ENCODE peak calls at places on chromosomes 4 and X, in eight cellular contexts. S, Y, F, R, J, A, X and U are unnamed samples.

GRCh38 chrX:19904778-19905367 is 17.5 kb upstream of the SH3KBP1 start:
- DNase-seq in X (no peak), F (peak; percentile 34), A (peak; percentile 47), J (peak; percentile 31), S (peak; percentile 24), Y (peak; percentile 58), R (no peak), U (peak; percentile 69)

GRCh38 chrX:139881130-139881529 is 51.7 kb downstream of the ATP11C start:
- DNase-seq in J (no peak), F (peak; percentile 16), R (no peak), S (no peak), Y (no peak), A (peak; percentile 13), X (no peak), U (no peak)

GRCh38 chr4:41509411-41510008 is 28.4 kb upstream of the LIMCH1 start:
- DNase-seq in J (no peak), A (no peak), F (no peak), X (no peak), Y (no peak), R (no peak), S (peak; percentile 22), U (no peak)

GRCh38 chrX:32448320-32448719 is 763.0 kb downstream of the DMD start:
- DNase-seq in F (no peak), Y (no peak), X (no peak), A (no peak), J (peak; percentile 0), R (peak; percentile 74), S (no peak), U (peak; percentile 63)

GRCh38 chrX:38515291-38515690 is 46.1 kb upstream of the TSPAN7 start:
- DNase-seq in F (no peak), S (no peak), X (no peak), R (no peak), J (no peak), A (no peak), Y (no peak), U (peak; percentile 3)

GRCh38 chr4:127586922-127587571 is 45.7 kb upstream of the INTU start:
- DNase-seq in R (no peak), S (peak; percentile 16), J (peak; percentile 49), A (peak; percentile 64), F (peak; percentile 38), Y (peak; percentile 29), X (no peak), U (peak; percentile 48)

GRCh38 chr4:60743654-60744053 is 456.5 kb upstream of the ADGRL3 start:
- DNase-seq in R (no peak), X (no peak), J (no peak), Y (no peak), A (no peak), S (no peak), F (no peak), U (no peak)

GRCh38 chr4:176002007-176002623 is 63.5 kb upstream of the WDR17 start:
- DNase-seq in S (peak; percentile 5), J (no peak), X (peak; percentile 5), R (no peak), F (peak; percentile 18), A (no peak), Y (peak; percentile 33), U (no peak)

GRCh38 chr4:54169176-54169575 is 59.9 kb upstream of the PDGFRA start:
- DNase-seq in A (no peak), Y (no peak), F (no peak), S (no peak), X (no peak), R (no peak), J (no peak), U (no peak)

GRCh38 chr4:54844911-54845310 is 187.2 kb downstream of the KIT start:
- DNase-seq in R (no peak), J (no peak), F (no peak), A (no peak), S (no peak), Y (no peak), X (no peak), U (no peak)

GRCh38 chrX:41388543-41388942 is 54.6 kb downstream of the DDX3X start:
- DNase-seq in R (no peak), J (peak; percentile 53), X (no peak), S (no peak), F (no peak), Y (no peak), A (no peak), U (no peak)

GRCh38 chr4:186029731-186030421 is 39.1 kb upstream of the TLR3 start:
- DNase-seq in Y (no peak), X (no peak), A (no peak), S (peak; percentile 85), J (no peak), F (no peak), R (no peak), U (no peak)

GRCh38 chr4:48483006-48483776 is at the start of gene SLC10A4:
- DNase-seq in F (no peak), Y (peak; percentile 50), R (no peak), X (no peak), J (no peak), A (peak; percentile 89), S (no peak), U (peak; percentile 48)

GRCh38 chrX:119688856-119689455 is 4.0 kb downstream of the SEPTIN6 start:
- DNase-seq in S (no peak), F (no peak), Y (no peak), J (no peak), X (no peak), R (no peak), A (no peak), U (no peak)

GRCh38 chr4:154004028-154004427 is 215.1 kb upstream of the SFRP2 start:
- DNase-seq in X (no peak), J (no peak), F (no peak), A (no peak), R (no peak), S (no peak), Y (no peak), U (no peak)

GRCh38 chrX:40105016-40105790 is 7.4 kb upstream of the BCOR start:
- DNase-seq in Y (peak; percentile 21), S (peak; percentile 8), A (no peak), J (no peak), F (no peak), R (no peak), X (no peak), U (peak; percentile 68)

GRCh38 chrX:148156986-148157385 is 175.8 kb downstream of the FMR1NB start:
- DNase-seq in R (no peak), J (no peak), S (no peak), F (no peak), X (no peak), A (no peak), Y (no peak), U (no peak)

GRCh38 chr4:71732706-71733105 is 51.2 kb downstream of the GC start:
- DNase-seq in X (no peak), Y (peak; percentile 3), F (no peak), S (peak; percentile 14), J (peak; percentile 13), A (peak; percentile 16), R (no peak), U (peak; percentile 20)

GRCh38 chr4:104128850-104129213 is 365.9 kb downstream of the CXXC4 start:
- DNase-seq in X (no peak), F (peak; percentile 3), A (no peak), S (no peak), R (no peak), J (peak; percentile 87), Y (peak; percentile 3), U (no peak)

GRCh38 chrX:2500091-2500680 is 590 bp downstream of the DHRSX start:
- DNase-seq in R (no peak), Y (peak; percentile 62), F (no peak), S (peak; percentile 50), J (peak; percentile 18), X (no peak), A (no peak), U (peak; percentile 45)

GRCh38 chrX:2501246-2502102 is 698 bp upstream of the DHRSX start:
- DNase-seq in Y (no peak), F (no peak), J (no peak), S (no peak), X (no peak), R (no peak), A (peak; percentile 10), U (no peak)

GRCh38 chrX:2499507-2499906 is 1.3 kb downstream of the DHRSX start:
- DNase-seq in S (no peak), R (no peak), A (no peak), X (no peak), J (no peak), Y (no peak), F (no peak), U (no peak)

GRCh38 chrX:2502120-2502667 is 1.4 kb upstream of the DHRSX start:
- DNase-seq in S (no peak), A (no peak), X (no peak), Y (no peak), R (no peak), J (no peak), F (no peak), U (no peak)

GRCh38 chrX:2500681-2501151 is at the start of the genes DHRSX and ZBED1:
- DNase-seq in F (no peak), S (no peak), A (peak; percentile 57), X (no peak), R (no peak), Y (peak; percentile 40), J (no peak), U (peak; percentile 48)
- TF ChIP-seq POLR2A in F (no peak), S (peak; percentile 77), A (no peak), X (peak; percentile 66), R (peak; percentile 88), Y (peak; percentile 74), J (no peak), U (peak; percentile 25)

GRCh38 chr4:165720411-165721082 is 152.5 kb upstream of the TLL1 start:
- DNase-seq in Y (no peak), X (no peak), J (no peak), R (no peak), F (no peak), S (no peak), A (no peak), U (no peak)
- TF ChIP-seq MAX in Y (no peak), X (no peak), J (no peak), R (no peak), F (no peak), S (no peak), A (no peak), U (no peak)

GRCh38 chr4:171130126-171130801 is 682.9 kb upstream of the GALNTL6 start:
- DNase-seq in S (no peak), R (no peak), J (peak; percentile 1), A (no peak), Y (no peak), F (no peak), X (no peak), U (no peak)
- TF ChIP-seq POLR2A in S (no peak), R (no peak), J (no peak), A (no peak), Y (no peak), F (no peak), X (no peak), U (no peak)

DNA sequence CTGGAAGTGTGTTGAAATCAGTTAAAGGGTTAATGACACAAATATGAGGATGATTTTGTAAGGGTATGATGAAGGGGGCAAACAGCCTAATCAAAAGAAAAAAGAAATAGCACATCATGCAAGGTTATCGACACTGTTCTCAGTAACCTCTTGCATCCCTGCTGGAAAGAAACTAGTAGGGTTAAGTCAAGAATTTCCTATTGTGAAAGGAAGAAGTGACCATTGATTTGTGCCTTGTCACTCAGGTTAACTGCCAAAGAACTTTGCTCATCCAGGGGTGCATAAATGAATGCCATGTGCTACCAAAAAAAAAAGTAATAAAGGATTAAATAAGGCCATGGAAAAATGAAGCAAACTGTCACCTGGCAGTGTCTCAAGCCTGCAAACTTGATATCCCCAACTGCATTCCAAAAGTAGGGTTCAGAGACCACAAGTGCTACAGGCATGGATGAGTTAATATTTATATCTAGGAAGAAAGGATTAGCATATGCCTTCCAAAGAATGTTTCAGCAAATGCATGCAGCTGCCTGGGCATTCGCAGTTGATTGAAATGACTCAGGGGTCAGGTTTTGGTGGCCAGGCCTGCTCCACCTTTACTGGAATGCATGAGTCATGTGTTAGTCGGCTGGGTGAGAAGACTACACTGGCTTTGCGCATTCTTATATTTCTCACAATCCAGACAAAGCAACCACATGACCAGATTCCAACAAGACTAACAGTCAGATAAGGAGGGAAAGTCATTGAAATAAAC is 78.4 kb upstream of the ATXN3L start:
- DNase-seq in S (peak; percentile 95), R (no peak), J (peak; percentile 70), Y (peak; percentile 75), F (peak; percentile 89), A (peak; percentile 17), X (peak; percentile 33), U (peak; percentile 26)
- TF ChIP-seq MAX in S (no peak), R (no peak), J (no peak), Y (peak; percentile 86), F (peak; percentile 81), A (no peak), X (no peak), U (no peak)